ENCODE peak calls at places on chromosomes 5 and 9, in eight cellular contexts. S is HepG2; K is NCI-H1092; G is CD4-positive, alpha-beta memory T cell; M is stimulated activated CD8-positive, alpha-beta memory T cell treated with anti-CD3 and anti-CD28 coated beads, Interleukin-15, amount 100 ng/mL, for 1 hour; Q is NAMALWA; Z is coronary artery; P is WTC11. W is an unnamed sample.

GRCh38 chr9:105308448-105309412 is 64.3 kb downstream of the SLC44A1 start:
- DNase-seq in Z (no peak), S (no peak), G (no peak), Q (no peak), K (no peak), P (no peak), M (no peak), W (no peak)

GRCh38 chr5:119016125-119016774 is 27.9 kb upstream of the DTWD2 start:
- DNase-seq in M (no peak), Z (no peak), Q (peak; percentile 66), S (no peak), K (no peak), P (no peak), G (no peak), W (no peak)

GRCh38 chr9:21060919-21061561 is 16.7 kb downstream of the IFNB1 start:
- DNase-seq in G (no peak), K (no peak), M (no peak), Z (no peak), Q (no peak), S (no peak), P (no peak), W (no peak)

GRCh38 chr5:9173281-9174048 is 372.4 kb downstream of the SEMA5A start:
- DNase-seq in M (no peak), G (no peak), Z (no peak), S (no peak), P (no peak), Q (no peak), K (no peak), W (no peak)

GRCh38 chr9:116694892-116695291 is 7.8 kb downstream of the TRIM32 start:
- DNase-seq in P (no peak), K (no peak), S (no peak), Q (no peak), M (no peak), G (no peak), Z (no peak), W (no peak)

GRCh38 chr5:68233075-68233474 is 17.5 kb downstream of the PIK3R1 start:
- DNase-seq in P (no peak), K (no peak), G (no peak), Q (no peak), Z (no peak), M (no peak), S (no peak), W (no peak)

GRCh38 chr5:24226492-24226891 is 418.3 kb downstream of the CDH10 start:
- DNase-seq in P (no peak), Q (no peak), G (no peak), M (no peak), Z (no peak), S (no peak), K (no peak), W (no peak)

GRCh38 chr5:82314964-82315728 is 37.0 kb upstream of the RPS23 start:
- DNase-seq in K (no peak), Q (no peak), Z (no peak), G (no peak), P (no peak), S (no peak), M (no peak), W (no peak)

GRCh38 chr9:102941868-102942267 is 53.3 kb upstream of the CYLC2 start:
- DNase-seq in K (no peak), Z (no peak), S (no peak), P (no peak), M (no peak), Q (no peak), G (no peak), W (no peak)

GRCh38 chr9:94588681-94589080 is 4.9 kb downstream of the FBP2 start:
- DNase-seq in G (no peak), S (no peak), P (no peak), K (no peak), Q (no peak), Z (peak; percentile 62), M (no peak), W (no peak)

GRCh38 chr5:129746884-129747283 is 1.0 kb upstream of the MINAR2 start:
- DNase-seq in G (no peak), M (no peak), K (no peak), Q (no peak), S (no peak), Z (no peak), P (no peak), W (no peak)

GRCh38 chr5:15959560-15960164 is 219.9 kb downstream of the MARCHF11 start:
- DNase-seq in K (no peak), Z (no peak), M (no peak), S (no peak), Q (no peak), P (no peak), G (no peak), W (no peak)

GRCh38 chr5:78367318-78367991 is 7.0 kb downstream of the SCAMP1 start:
- DNase-seq in M (no peak), S (no peak), K (no peak), Q (peak; percentile 61), G (no peak), P (no peak), Z (no peak), W (peak; percentile 16)

GRCh38 chr5:77986261-77986660 is 210.1 kb upstream of the TBCA start:
- DNase-seq in K (no peak), Z (no peak), S (peak; percentile 21), Q (no peak), G (no peak), M (no peak), P (no peak), W (no peak)

GRCh38 chr5:42842860-42843641 is 31.4 kb upstream of the SELENOP start:
- DNase-seq in P (no peak), G (no peak), Z (no peak), Q (no peak), K (no peak), M (no peak), S (no peak), W (no peak)

GRCh38 chr5:101473483-101473882 is 570.4 kb upstream of the ST8SIA4 start:
- DNase-seq in K (no peak), P (no peak), G (no peak), M (no peak), S (no peak), Q (peak; percentile 19), Z (no peak), W (no peak)

GRCh38 chr5:109792613-109793012 is 102.9 kb downstream of the MAN2A1 start:
- DNase-seq in P (no peak), M (no peak), G (no peak), Q (no peak), Z (no peak), K (no peak), S (no peak), W (no peak)

GRCh38 chr9:112137066-112137465 is 38.0 kb downstream of the SUSD1 start:
- DNase-seq in Z (no peak), M (no peak), K (no peak), S (no peak), Q (no peak), G (no peak), P (no peak), W (no peak)

GRCh38 chr9:115195889-115196288 is 77.9 kb upstream of the TNC start:
- DNase-seq in P (no peak), Z (no peak), G (no peak), M (no peak), S (no peak), Q (no peak), K (no peak), W (no peak)

GRCh38 chr9:110900917-110901316 is 137.4 kb downstream of the LPAR1 start:
- DNase-seq in S (no peak), Q (no peak), P (no peak), G (no peak), Z (no peak), M (no peak), K (no peak), W (no peak)